ENCODE peak calls at places on chromosomes 3 and 15, in four cellular contexts. N is thoracic aorta, Q is Peyer's patch, B is GM12878. S is an unnamed sample.

GRCh38 chr3:157110761-157111238 is 49.1 kb downstream of the CCNL1 start:
- DNase-seq in N (no peak), Q (no peak), B (no peak), S (no peak)

GRCh38 chr3:147359177-147360062 is 46.9 kb downstream of the ZIC4 start:
- DNase-seq in N (no peak), Q (no peak), B (no peak), S (no peak)

GRCh38 chr3:58411036-58411435 is 22.6 kb downstream of the PDHB start:
- DNase-seq in N (no peak), Q (no peak), B (no peak), S (no peak)

GRCh38 chr15:85988741-85989140 is 90.9 kb upstream of the AGBL1 start:
- DNase-seq in N (no peak), Q (no peak), B (no peak), S (no peak)

GRCh38 chr3:102124301-102125158 is 275.2 kb downstream of the NFKBIZ start:
- DNase-seq in N (no peak), Q (no peak), B (no peak), S (no peak)

GRCh38 chr3:59998040-59998439 is 948.2 kb upstream of the CFAP20DC start:
- DNase-seq in N (no peak), Q (no peak), B (no peak), S (peak; percentile 59)

GRCh38 chr15:88391006-88391405 is 76.2 kb downstream of the MRPL46 start:
- DNase-seq in N (no peak), Q (no peak), B (no peak), S (no peak)

GRCh38 chr3:147117631-147118030 is 288.7 kb downstream of the ZIC4 start:
- DNase-seq in N (no peak), Q (no peak), B (no peak), S (no peak)

GRCh38 chr3:105700575-105700974 is 168.2 kb downstream of the CBLB start:
- DNase-seq in N (no peak), Q (no peak), B (no peak), S (no peak)

GRCh38 chr3:194285859-194286197 is 65.3 kb downstream of the CPN2 start:
- DNase-seq in N (no peak), Q (no peak), B (no peak), S (no peak)

GRCh38 chr3:194287977-194288706 is 63.0 kb downstream of the CPN2 start:
- DNase-seq in N (no peak), Q (no peak), B (no peak), S (no peak)

GRCh38 chr3:194287392-194287791 is 63.7 kb downstream of the CPN2 start:
- DNase-seq in N (no peak), Q (no peak), B (no peak), S (no peak)

GRCh38 chr3:194285024-194285858 is 65.9 kb downstream of the CPN2 start:
- DNase-seq in N (no peak), Q (no peak), B (no peak), S (no peak)

DNA sequence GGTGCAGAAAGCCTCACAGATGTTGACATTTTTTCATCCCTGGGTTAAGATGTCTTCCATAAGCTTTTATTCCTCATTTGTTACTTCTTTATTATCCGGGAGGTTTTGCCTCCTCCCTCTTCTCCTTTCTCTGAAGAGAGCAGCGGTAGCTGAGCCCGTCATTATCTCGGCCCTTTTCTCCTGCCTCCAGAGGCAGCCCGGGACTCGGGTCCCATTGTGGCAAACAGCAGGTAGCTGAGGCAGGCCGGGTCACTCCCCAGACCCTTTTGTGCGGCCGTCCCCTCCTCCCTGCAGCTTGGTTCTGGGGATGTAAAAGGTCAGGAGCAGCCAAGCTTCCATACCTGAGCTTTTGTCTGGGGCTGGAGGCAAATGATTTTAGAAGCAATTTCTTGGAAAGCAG is 64.4 kb downstream of the CPN2 start:
- DNase-seq in N (no peak), Q (no peak), B (no peak), S (no peak)
- H3K4me3 ChIP-seq in N (no peak overlapping the region), Q (no peak overlapping the region), B (no peak overlapping the region), S (peak overlapping the region; percentile 29)

GRCh38 chr3:144756704-144757440 is 785.2 kb downstream of the DIPK2A start:
- DNase-seq in N (no peak), Q (no peak), B (no peak), S (no peak)
- H3K9me3 ChIP-seq in N (no peaks in the 10 kb centered on the region), Q (no peaks in the 10 kb centered on the region), B (no peaks in the 10 kb centered on the region), S (no peaks in the 10 kb centered on the region)

DNA sequence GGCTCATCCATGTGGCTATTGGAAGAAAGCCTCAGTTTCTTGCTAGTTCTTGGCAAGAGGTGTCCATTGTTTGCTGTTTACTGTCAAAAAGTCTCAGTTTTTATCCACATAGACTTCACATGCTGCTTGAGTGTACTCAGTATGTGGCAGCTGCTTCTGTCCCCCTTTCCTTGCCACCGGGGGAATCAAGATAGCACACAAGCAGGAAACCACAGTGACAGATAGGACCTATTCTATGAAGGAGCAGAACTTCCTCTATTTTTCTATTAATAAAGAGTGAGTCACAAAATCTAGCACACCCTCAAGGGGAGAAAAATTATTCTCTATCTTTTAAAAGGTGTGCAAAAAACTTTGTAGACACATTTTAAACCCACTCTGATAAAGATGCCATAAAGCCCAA is 121.4 kb upstream of the GMNC start:
- DNase-seq in N (no peak), Q (no peak), B (no peak), S (no peak)
- H3K4me3 ChIP-seq in N (no peak overlapping the region), Q (no peak overlapping the region), B (no peak overlapping the region), S (no peak overlapping the region)

GRCh38 chr15:22241451-22241850 is 161.1 kb downstream of the OR4M2 start:
- DNase-seq in N (no peak), Q (no peak), B (no peak), S (no peak)

GRCh38 chr15:22240403-22240802 is 160.1 kb downstream of the OR4M2 start:
- DNase-seq in N (no peak), Q (no peak), B (no peak), S (no peak)

GRCh38 chr15:22237891-22238275 is 157.6 kb downstream of the OR4M2 start:
- DNase-seq in N (no peak), Q (no peak), B (no peak), S (no peak)

GRCh38 chr15:22240951-22241350 is 160.6 kb downstream of the OR4M2 start:
- DNase-seq in N (no peak), Q (no peak), B (no peak), S (no peak)

GRCh38 chr15:22239806-22240180 is 159.5 kb downstream of the OR4M2 start:
- DNase-seq in N (no peak), Q (no peak), B (no peak), S (no peak)
- H3K9me3 ChIP-seq in N (no peaks in the 10 kb centered on the region), Q (no peaks in the 10 kb centered on the region), B (no peaks in the 10 kb centered on the region), S (no peaks in the 10 kb centered on the region)

S was measured in WERI-Rb-1.